ENCODE peak calls at places on chromosomes 6 and 20, in four cellular contexts. S is endodermal cell; W is heart right ventricle; H is CD8-positive, alpha-beta T cell. L is an unnamed sample.

GRCh38 chr20:19110866-19111460 is 101.5 kb upstream of the SLC24A3 start:
- DNase-seq in S (no peak), W (no peak), H (no peak), L (no peak)

GRCh38 chr6:163965426-163966348 is 551.2 kb downstream of the QKI start:
- DNase-seq in S (no peak), W (peak), H (no peak), L (no peak)

GRCh38 chr20:22227301-22227700 is 357.1 kb downstream of the FOXA2 start:
- DNase-seq in S (no peak), W (no peak), H (no peak), L (no peak)

GRCh38 chr6:127120787-127121636 is 2.5 kb downstream of the RSPO3 start:
- DNase-seq in S (peak), W (peak), H (peak), L (peak)

GRCh38 chr6:15503346-15503680 is 159.5 kb downstream of the DTNBP1 start:
- DNase-seq in S (no peak), W (no peak), H (no peak), L (peak)

GRCh38 chr6:110315856-110316398 is 42.2 kb downstream of the METTL24 start:
- DNase-seq in S (no peak), W (no peak), H (no peak), L (no peak)

GRCh38 chr6:122068291-122068769 is 331.1 kb upstream of the HSF2 start:
- DNase-seq in S (no peak), W (no peak), H (no peak), L (no peak)

GRCh38 chr6:38348366-38348765 is 291.4 kb downstream of the BTBD9 start:
- DNase-seq in S (no peak), W (no peak), H (no peak), L (no peak)

GRCh38 chr6:116507324-116507723 is 4.1 kb upstream of the CALHM5 start:
- DNase-seq in S (no peak), W (no peak), H (no peak), L (no peak)

GRCh38 chr6:7119272-7119801 is 11.6 kb downstream of the RREB1 start:
- DNase-seq in S (peak), W (no peak), H (peak), L (no peak)

GRCh38 chr6:33744001-33744848 is 2.5 kb downstream of the IP6K3 start:
- DNase-seq in S (peak), W (peak), H (peak), L (peak)

GRCh38 chr20:22700387-22700786 is 116.0 kb upstream of the FOXA2 start:
- DNase-seq in S (no peak), W (no peak), H (no peak), L (no peak)

GRCh38 chr6:99013145-99013544 is 65.4 kb upstream of the FBXL4 start:
- DNase-seq in S (no peak), W (no peak), H (no peak), L (no peak)

GRCh38 chr6:1580109-1580508 is 29.6 kb upstream of the FOXC1 start:
- DNase-seq in S (no peak), W (no peak), H (no peak), L (no peak)

GRCh38 chr20:58547527-58548475 is 32.6 kb upstream of the APCDD1L start:
- DNase-seq in S (peak), W (no peak), H (peak), L (no peak)

GRCh38 chr20:34983995-34984735 is 28.5 kb downstream of the MYH7B start:
- DNase-seq in S (no peak), W (no peak), H (no peak), L (no peak)

GRCh38 chr20:41573955-41574354 is 44.2 kb downstream of the CHD6 start:
- DNase-seq in S (no peak), W (no peak), H (no peak), L (no peak)

GRCh38 chr6:127186889-127187288 is 68.4 kb downstream of the RSPO3 start:
- DNase-seq in S (peak), W (peak), H (peak), L (no peak)

GRCh38 chr6:26017567-26017966 is 55.0 kb downstream of the TRIM38 start:
- DNase-seq in S (peak), W (peak), H (peak), L (peak)

GRCh38 chr20:45339084-45339483 is 9.1 kb downstream of the SDC4 start:
- DNase-seq in S (no peak), W (no peak), H (no peak), L (no peak)

GRCh38 chr6:157842213-157842612 is 19.2 kb downstream of the SNX9 start:
- DNase-seq in S (no peak), W (no peak), H (no peak), L (no peak)

GRCh38 chr6:105900120-105900937 is 185.8 kb upstream of the PRDM1 start:
- DNase-seq in S (no peak), W (no peak), H (no peak), L (no peak)

GRCh38 chr6:27867051-27867940 is 44.9 kb downstream of the OR2B2 start:
- DNase-seq in S (peak), W (peak), H (peak), L (no peak)

GRCh38 chr20:33232486-33233072 is 3.2 kb upstream of the BPIFA1 start:
- DNase-seq in S (no peak), W (no peak), H (no peak), L (no peak)

GRCh38 chr20:34834459-34834893 is 9.0 kb upstream of the NCOA6 start:
- DNase-seq in S (no peak), W (no peak), H (no peak), L (no peak)

GRCh38 chr6:30061766-30062458 is 847 bp downstream of the POLR1H start:
- DNase-seq in S (no peak), W (no peak), H (no peak), L (no peak)

GRCh38 chr6:149965191-149966020 is 1.7 kb downstream of the ULBP1 start:
- DNase-seq in S (peak), W (no peak), H (peak), L (no peak)

GRCh38 chr6:4133941-4134838 is 1.2 kb downstream of the ECI2 start:
- DNase-seq in S (peak), W (peak), H (no peak), L (no peak)

GRCh38 chr20:61134286-61135035 is 117.6 kb upstream of the CDH4 start:
- DNase-seq in S (no peak), W (no peak), H (no peak), L (no peak)

GRCh38 chr20:17767624-17768023 is 67.9 kb downstream of the BANF2 start:
- DNase-seq in S (no peak), W (no peak), H (no peak), L (no peak)

GRCh38 chr20:1993986-1994385 is at the start of gene PDYN:
- DNase-seq in S (no peak), W (no peak), H (no peak), L (no peak)

GRCh38 chr6:73382462-73383113 is 12.0 kb upstream of the DDX43 start:
- DNase-seq in S (no peak), W (no peak), H (no peak), L (no peak)

DNA sequence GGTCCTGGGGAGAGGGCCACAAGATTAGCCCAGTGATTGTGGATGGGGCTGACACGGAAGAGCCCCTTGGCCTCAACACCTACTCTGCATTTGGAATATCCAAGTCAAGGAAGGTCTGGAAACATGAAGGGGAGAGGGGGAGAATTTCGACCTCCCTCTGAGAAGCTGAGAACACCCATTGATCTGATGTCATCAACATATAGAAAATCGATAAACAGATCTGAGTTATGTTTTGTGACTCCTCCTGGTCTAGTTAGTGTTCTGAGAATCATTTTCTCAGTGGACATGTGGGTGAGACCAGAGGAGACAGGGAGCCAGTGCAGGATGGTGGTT is 108.0 kb downstream of the SLC22A3 start:
- DNase-seq in S (no peak), W (no peak), H (no peak), L (no peak)
- H3K4me3 ChIP-seq in S (no peak), W (no peak), H (no peak), L (no peak)

DNA sequence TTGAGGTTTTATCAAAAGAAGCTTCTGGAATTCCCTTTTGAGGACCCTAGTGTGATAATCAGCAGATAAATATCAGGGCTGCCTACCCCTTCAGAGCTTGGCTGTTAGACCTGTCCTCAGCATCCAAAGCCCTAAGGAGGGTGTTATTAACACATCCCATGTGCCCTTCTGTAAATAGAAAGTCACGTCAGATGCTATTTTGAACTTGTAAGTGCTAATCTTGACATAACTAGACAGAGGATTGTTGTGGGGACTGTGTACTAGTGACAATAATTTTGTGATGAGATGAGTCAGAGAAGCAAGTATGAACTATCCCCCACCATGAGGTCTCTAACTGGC is 4.9 kb upstream of the LAMA4 start:
- DNase-seq in S (no peak), W (peak), H (no peak), L (no peak)
- TF ChIP-seq CTCF in S (no peak), W (no peak), H (no peak), L (no peak)

DNA sequence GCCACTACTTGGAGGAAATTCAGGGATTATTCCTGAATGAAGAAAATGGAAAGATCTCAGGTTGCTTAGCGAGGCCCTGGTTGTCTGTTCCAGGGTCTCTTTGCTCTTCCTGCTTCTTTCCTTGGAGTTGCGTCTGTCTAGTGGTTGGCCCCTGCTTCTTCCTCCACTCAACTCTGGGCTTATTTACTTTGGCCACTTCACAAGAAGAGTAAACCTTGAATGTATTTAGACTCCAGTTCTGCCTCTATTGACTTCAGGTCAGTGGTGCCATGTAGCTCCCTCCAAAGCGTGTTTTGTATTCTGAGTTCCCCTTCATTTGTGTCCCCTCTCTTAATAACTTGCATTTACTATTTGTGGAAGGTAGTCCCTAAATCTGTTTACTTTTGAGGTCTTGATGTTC is 456.5 kb downstream of the UTRN start:
- DNase-seq in S (no peak), W (no peak), H (no peak), L (no peak)
- H3K27ac ChIP-seq in S (no peak), W (no peak), H (no peak), L (no peak)

GRCh38 chr6:10419749-10420545 is 5.1 kb upstream of the TFAP2A start:
- DNase-seq in S (no peak), W (no peak), H (no peak), L (no peak)
- H3K4me3 ChIP-seq in S (peak), W (no peak), H (no peak), L (no peak)

GRCh38 chr6:53956068-53956711 is 155.1 kb upstream of the MLIP start:
- DNase-seq in S (peak), W (peak), H (no peak), L (peak)
- TF ChIP-seq CTCF in S (peak), W (peak), H (no peak), L (peak)

GRCh38 chr20:49664914-49665313 is 48.8 kb downstream of the B4GALT5 start:
- DNase-seq in S (no peak), W (no peak), H (no peak), L (no peak)
- H3K27ac ChIP-seq in S (no peak), W (no peak), H (no peak), L (no peak)

DNA sequence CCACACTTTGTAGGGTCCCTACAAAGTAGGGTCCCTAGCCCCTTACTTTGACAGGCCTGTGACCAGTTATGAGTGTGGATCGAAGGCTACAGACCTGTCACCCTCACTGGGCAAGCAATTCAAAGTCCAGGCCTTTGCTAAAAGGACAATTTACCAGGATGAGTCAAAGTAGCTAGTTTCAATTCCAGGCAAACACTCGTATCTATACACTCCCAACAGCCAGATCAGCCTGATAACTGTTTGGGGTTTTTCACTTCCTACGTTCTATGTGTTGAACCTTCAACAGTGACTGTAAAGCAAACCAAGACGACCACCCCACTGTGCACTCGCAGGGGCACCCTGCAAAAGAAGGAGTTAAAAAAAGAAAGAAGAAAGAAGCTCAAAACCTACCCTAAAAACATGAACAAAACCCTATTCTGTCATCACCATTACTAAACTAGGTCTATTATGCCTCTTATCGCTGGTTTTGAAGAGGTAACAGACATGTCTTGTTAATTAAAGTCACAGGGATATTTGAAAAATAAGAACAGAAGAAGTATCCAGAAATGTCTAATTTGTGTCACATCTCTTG is 3.2 kb downstream of the GFOD1 start:
- DNase-seq in S (no peak), W (no peak), H (no peak), L (no peak)
- H3K4me3 ChIP-seq in S (no peak), W (peak), H (no peak), L (peak)

L was measured in dorsolateral prefrontal cortex.